ENCODE peak calls at places on chromosomes 2 and 18, in five cellular contexts. One of them, this sample, is unnamed.

GRCh38 chr18:26813043-26813442 is 52.5 kb downstream of the AQP4 start:
- DNase-seq in SJCRH30: peak
- DNase-seq in COLO829: peak
- DNase-seq in neuronal stem cell: no peak
- DNase-seq in bronchial epithelial cell: peak
- DNase-seq in this sample: peak

GRCh38 chr18:48694295-48694694 is 155.5 kb downstream of the CTIF start:
- DNase-seq in SJCRH30: no peak
- DNase-seq in COLO829: no peak
- DNase-seq in neuronal stem cell: no peak
- DNase-seq in bronchial epithelial cell: no peak
- DNase-seq in this sample: no peak

GRCh38 chr2:31086585-31086984 is 51.7 kb downstream of the GALNT14 start:
- DNase-seq in SJCRH30: no peak
- DNase-seq in COLO829: no peak
- DNase-seq in neuronal stem cell: no peak
- DNase-seq in bronchial epithelial cell: no peak
- DNase-seq in this sample: no peak

GRCh38 chr2:40746150-40746549 is 294.3 kb upstream of the SLC8A1 start:
- DNase-seq in SJCRH30: peak
- DNase-seq in COLO829: no peak
- DNase-seq in neuronal stem cell: no peak
- DNase-seq in bronchial epithelial cell: no peak
- DNase-seq in this sample: no peak

GRCh38 chr18:54119524-54120019 is 104.9 kb downstream of the MBD2 start:
- DNase-seq in SJCRH30: peak
- DNase-seq in COLO829: peak
- DNase-seq in neuronal stem cell: peak
- DNase-seq in bronchial epithelial cell: peak
- DNase-seq in this sample: peak

GRCh38 chr2:15890936-15891905 is 49.1 kb upstream of the MYCN start:
- DNase-seq in SJCRH30: peak
- DNase-seq in COLO829: peak
- DNase-seq in neuronal stem cell: no peak
- DNase-seq in bronchial epithelial cell: peak
- DNase-seq in this sample: peak

GRCh38 chr2:240622631-240623235 is 2.5 kb upstream of the GPR35 start:
- DNase-seq in SJCRH30: peak
- DNase-seq in COLO829: no peak
- DNase-seq in neuronal stem cell: no peak
- DNase-seq in bronchial epithelial cell: no peak
- DNase-seq in this sample: no peak

GRCh38 chr18:48157956-48158355 is 227.5 kb upstream of the SMAD2 start:
- DNase-seq in SJCRH30: no peak
- DNase-seq in COLO829: no peak
- DNase-seq in neuronal stem cell: no peak
- DNase-seq in bronchial epithelial cell: no peak
- DNase-seq in this sample: peak

GRCh38 chr18:51765712-51766360 is 568.4 kb upstream of the MEX3C start:
- DNase-seq in SJCRH30: no peak
- DNase-seq in COLO829: no peak
- DNase-seq in neuronal stem cell: no peak
- DNase-seq in bronchial epithelial cell: no peak
- DNase-seq in this sample: no peak

GRCh38 chr2:220296174-220296573 is 668.7 kb downstream of the SLC4A3 start:
- DNase-seq in SJCRH30: no peak
- DNase-seq in COLO829: no peak
- DNase-seq in neuronal stem cell: peak
- DNase-seq in bronchial epithelial cell: peak
- DNase-seq in this sample: no peak

GRCh38 chr2:22894761-22895160 is 490.2 kb upstream of the KLHL29 start:
- DNase-seq in SJCRH30: peak
- DNase-seq in COLO829: no peak
- DNase-seq in neuronal stem cell: peak
- DNase-seq in bronchial epithelial cell: no peak
- DNase-seq in this sample: no peak

GRCh38 chr2:217593732-217594131 is 409.1 kb downstream of the TNS1 start:
- DNase-seq in SJCRH30: peak
- DNase-seq in COLO829: no peak
- DNase-seq in neuronal stem cell: no peak
- DNase-seq in bronchial epithelial cell: no peak
- DNase-seq in this sample: no peak

GRCh38 chr18:22673182-22673862 is 255.6 kb upstream of the CTAGE1 start:
- DNase-seq in SJCRH30: no peak
- DNase-seq in COLO829: no peak
- DNase-seq in neuronal stem cell: no peak
- DNase-seq in bronchial epithelial cell: no peak
- DNase-seq in this sample: no peak

GRCh38 chr2:219829968-219830738 is 202.7 kb downstream of the SLC4A3 start:
- DNase-seq in SJCRH30: no peak
- DNase-seq in COLO829: no peak
- DNase-seq in neuronal stem cell: no peak
- DNase-seq in bronchial epithelial cell: no peak
- DNase-seq in this sample: no peak

GRCh38 chr18:159933-160332 is 1.6 kb downstream of the USP14 start:
- DNase-seq in SJCRH30: no peak
- DNase-seq in COLO829: no peak
- DNase-seq in neuronal stem cell: no peak
- DNase-seq in bronchial epithelial cell: no peak
- DNase-seq in this sample: no peak

GRCh38 chr18:2880473-2880872 is 33.7 kb downstream of the EMILIN2 start:
- DNase-seq in SJCRH30: no peak
- DNase-seq in COLO829: no peak
- DNase-seq in neuronal stem cell: no peak
- DNase-seq in bronchial epithelial cell: no peak
- DNase-seq in this sample: no peak

GRCh38 chr2:112889976-112890375 is 21.0 kb upstream of the IL37 start:
- DNase-seq in SJCRH30: no peak
- DNase-seq in COLO829: no peak
- DNase-seq in neuronal stem cell: no peak
- DNase-seq in bronchial epithelial cell: no peak
- DNase-seq in this sample: no peak

GRCh38 chr2:43105586-43106562 is 120.5 kb downstream of the ZFP36L2 start:
- DNase-seq in SJCRH30: peak
- DNase-seq in COLO829: no peak
- DNase-seq in neuronal stem cell: no peak
- DNase-seq in bronchial epithelial cell: peak
- DNase-seq in this sample: peak

GRCh38 chr2:128612628-128613027 is 294.0 kb upstream of the HS6ST1 start:
- DNase-seq in SJCRH30: no peak
- DNase-seq in COLO829: no peak
- DNase-seq in neuronal stem cell: no peak
- DNase-seq in bronchial epithelial cell: no peak
- DNase-seq in this sample: no peak

GRCh38 chr18:56891116-56891515 is 240.0 kb downstream of the WDR7 start:
- DNase-seq in SJCRH30: no peak
- DNase-seq in COLO829: no peak
- DNase-seq in neuronal stem cell: no peak
- DNase-seq in bronchial epithelial cell: no peak
- DNase-seq in this sample: no peak

GRCh38 chr18:62844850-62845643 is 129.7 kb downstream of the PHLPP1 start:
- DNase-seq in SJCRH30: no peak
- DNase-seq in COLO829: no peak
- DNase-seq in neuronal stem cell: no peak
- DNase-seq in bronchial epithelial cell: no peak
- DNase-seq in this sample: no peak